ENCODE peak calls at places on chromosomes 6 and 20, in eight cellular contexts. S is NCI-H526; F is T47D; G is smooth muscle cell of the brain vasculature; M is stimulated activated CD4-positive, alpha-beta T cell treated with anti-CD3 and anti-CD28 coated beads, Interleukin-1b, Interleukin-23, amount 100 ng/mL, for 48 hours; V is Panc1; R is fibroblast of villous mesenchyme; D is DMS153. N is an unnamed sample.

GRCh38 chr20:51494241-51495110 is 48.0 kb downstream of the NFATC2 start:
- DNase-seq in R (no peak), D (no peak), S (no peak), M (peak; percentile 57), G (no peak), F (no peak), V (no peak), N (no peak)

GRCh38 chr6:85865665-85866372 is 223.1 kb upstream of the SYNCRIP start:
- DNase-seq in R (peak; percentile 65), G (peak; percentile 36), S (no peak), M (no peak), V (no peak), D (no peak), F (peak; percentile 40), N (no peak)

GRCh38 chr6:101878554-101879276 is 485.2 kb downstream of the GRIK2 start:
- DNase-seq in D (no peak), M (no peak), G (no peak), S (no peak), R (no peak), V (no peak), F (no peak), N (no peak)

GRCh38 chr6:153767127-153767526 is 271.9 kb upstream of the OPRM1 start:
- DNase-seq in M (no peak), D (no peak), R (no peak), V (no peak), S (no peak), F (no peak), G (no peak), N (no peak)

GRCh38 chr6:70363741-70364493 is 49.4 kb upstream of the FAM135A start:
- DNase-seq in F (peak; percentile 18), V (no peak), M (no peak), G (no peak), R (no peak), S (no peak), D (no peak), N (no peak)

GRCh38 chr6:50658561-50658960 is 54.8 kb upstream of the TFAP2D start:
- DNase-seq in V (no peak), F (no peak), R (no peak), M (no peak), G (no peak), D (no peak), S (no peak), N (no peak)

GRCh38 chr6:114000066-114000465 is 29.1 kb upstream of the HDAC2 start:
- DNase-seq in M (no peak), F (no peak), S (no peak), D (no peak), R (peak; percentile 45), G (peak; percentile 50), V (no peak), N (no peak)

GRCh38 chr6:73074175-73074574 is 151.1 kb downstream of the KHDC1L start:
- DNase-seq in V (peak; percentile 95), F (no peak), G (no peak), D (no peak), S (no peak), R (no peak), M (no peak), N (no peak)

GRCh38 chr6:53956068-53956711 is 155.1 kb upstream of the MLIP start:
- DNase-seq in V (peak; percentile 43), D (peak; percentile 76), R (peak; percentile 76), S (peak; percentile 51), M (no peak), G (no peak), F (peak; percentile 83), N (peak; percentile 94)

GRCh38 chr20:47146703-47147102 is 209.8 kb downstream of the ZMYND8 start:
- DNase-seq in R (peak; percentile 37), S (no peak), M (no peak), G (peak; percentile 47), F (peak; percentile 88), D (no peak), V (no peak), N (no peak)